ENCODE peak calls at places on chromosomes 12 and 14, in eight cellular contexts. H is breast epithelium, D is cardiac muscle cell, Q is transverse colon, Z is IMR-90, G is mammary epithelial cell, N is small intestine, L is fibroblast of mammary gland. A is an unnamed sample.

GRCh38 chr12:19959353-19959752 is 409.0 kb upstream of the PDE3A start:
- DNase-seq in D (no peak), Z (peak), H (no peak), Q (no peak), N (no peak), G (no peak), L (peak), A (no peak)

GRCh38 chr12:70660620-70661219 is 23.5 kb upstream of the PTPRB start:
- DNase-seq in N (no peak), Q (no peak), L (peak), Z (peak), D (no peak), H (no peak), G (peak), A (peak)

GRCh38 chr12:56753566-56753965 is 1.4 kb upstream of the PRIM1 start:
- DNase-seq in Z (no peak), H (no peak), L (no peak), G (no peak), N (no peak), Q (no peak), D (no peak), A (no peak)

GRCh38 chr12:45789025-45789424 is 59.5 kb downstream of the ARID2 start:
- DNase-seq in Q (no peak), D (no peak), L (peak), N (no peak), H (no peak), Z (peak), G (no peak), A (peak)

GRCh38 chr14:104429291-104429861 is 150.2 kb upstream of the C14orf180 start:
- DNase-seq in N (no peak), H (no peak), Z (no peak), L (no peak), D (no peak), Q (no peak), G (no peak), A (no peak)

GRCh38 chr14:65015391-65015790 is 28.7 kb downstream of the FNTB start:
- DNase-seq in H (no peak), D (no peak), Q (no peak), L (no peak), Z (no peak), N (no peak), G (no peak), A (no peak)

GRCh38 chr12:130086777-130087176 is 75.5 kb upstream of the FZD10 start:
- DNase-seq in G (no peak), Z (no peak), H (no peak), N (no peak), Q (no peak), D (no peak), L (no peak), A (no peak)

GRCh38 chr12:115767921-115768320 is 509.6 kb downstream of the MED13L start:
- DNase-seq in H (no peak), N (no peak), Z (no peak), D (no peak), L (no peak), Q (no peak), G (no peak), A (no peak)

GRCh38 chr12:124276337-124276736 is 18.6 kb upstream of the RFLNA start:
- DNase-seq in G (no peak), H (no peak), N (no peak), Z (no peak), L (no peak), D (no peak), Q (no peak), A (no peak)

GRCh38 chr12:127165567-127166392 is 1101.2 kb upstream of the TMEM132C start:
- DNase-seq in L (peak), N (peak), H (peak), D (peak), G (peak), Q (peak), Z (peak), A (peak)
- H3K4me3 ChIP-seq in L (peak), N (no peak), H (peak), D (peak), G (peak), Q (peak), Z (peak), A (peak)

GRCh38 chr14:68210729-68211299 is 391.2 kb downstream of the RAD51B start:
- DNase-seq in H (no peak), Q (no peak), D (peak), G (peak), N (peak), L (peak), Z (peak), A (peak)
- H3K4me3 ChIP-seq in H (no peak), Q (peak), D (no peak), G (no peak), N (no peak), L (no peak), Z (peak), A (no peak)

GRCh38 chr14:20476795-20477194 is 7.6 kb downstream of the PNP start:
- DNase-seq in D (no peak), G (no peak), Z (no peak), H (no peak), N (no peak), L (no peak), Q (no peak), A (no peak)
- H3K4me3 ChIP-seq in D (no peak), G (no peak), Z (no peak), H (no peak), N (no peak), L (no peak), Q (no peak), A (no peak)

GRCh38 chr12:9870311-9870866 is 1.2 kb upstream of the CLEC2B start:
- DNase-seq in D (no peak), G (no peak), H (no peak), L (peak), Z (no peak), N (no peak), Q (no peak), A (peak)
- H3K4me3 ChIP-seq in D (no peak), G (no peak), H (peak), L (peak), Z (no peak), N (no peak), Q (peak), A (peak)

GRCh38 chr12:131832393-131833231 is 4.4 kb downstream of the MMP17 start:
- DNase-seq in Q (peak), Z (peak), H (no peak), G (peak), D (no peak), N (no peak), L (peak), A (peak)
- H3K4me3 ChIP-seq in Q (peak), Z (peak), H (peak), G (peak), D (no peak), N (no peak), L (peak), A (peak)